ENCODE peak calls at places on chromosome 12, in nine cellular contexts. E, H, B, S, I, Q, X, O and G are unnamed samples.

GRCh38 chr12:92603741-92604432 is 98.9 kb upstream of the PLEKHG7 start:
- DNase-seq in Q (no peak), E (no peak), X (no peak), S (no peak), O (no peak), H (no peak), I (no peak), B (no peak), G (no peak)

GRCh38 chr12:131593411-131593810 is 117.5 kb upstream of the SFSWAP start:
- DNase-seq in Q (no peak), I (no peak), E (no peak), B (no peak), S (no peak), X (no peak), O (no peak), H (no peak), G (no peak)

GRCh38 chr12:61810486-61810885 is 449.7 kb upstream of the USP15 start:
- DNase-seq in O (no peak), S (no peak), E (no peak), B (no peak), X (no peak), H (no peak), I (no peak), Q (no peak), G (no peak)

GRCh38 chr12:91704446-91704845 is 441.2 kb downstream of the BTG1 start:
- DNase-seq in E (no peak), S (no peak), H (no peak), I (no peak), B (no peak), X (no peak), O (no peak), Q (no peak), G (no peak)

GRCh38 chr12:46473634-46474201 is 101.1 kb upstream of the SLC38A2 start:
- DNase-seq in E (peak; percentile 73), X (peak; percentile 85), H (no peak), B (peak; percentile 30), O (no peak), Q (peak; percentile 77), S (peak; percentile 57), I (peak; percentile 45), G (no peak)

GRCh38 chr12:65759735-65760134 is 64.5 kb upstream of the HMGA2 start:
- DNase-seq in Q (no peak), O (no peak), I (no peak), X (no peak), H (no peak), E (no peak), S (no peak), B (no peak), G (no peak)

GRCh38 chr12:119642986-119643385 is 24.9 kb upstream of the PRKAB1 start:
- DNase-seq in H (no peak), E (no peak), B (no peak), Q (no peak), O (peak; percentile 41), I (no peak), X (no peak), S (no peak), G (peak; percentile 76)

GRCh38 chr12:132248439-132249157 is 80.8 kb downstream of the GALNT9 start:
- DNase-seq in E (no peak), I (no peak), S (no peak), X (no peak), B (no peak), O (peak; percentile 26), Q (no peak), H (no peak), G (no peak)

GRCh38 chr12:56193025-56193578 is 3.8 kb upstream of the SMARCC2 start:
- DNase-seq in I (peak; percentile 25), B (peak; percentile 83), H (peak; percentile 80), Q (peak; percentile 82), O (peak; percentile 91), S (peak; percentile 97), E (no peak), X (peak; percentile 80), G (peak; percentile 74)

GRCh38 chr12:95996034-95996658 is at the start of gene HAL:
- DNase-seq in E (peak; percentile 67), X (no peak), O (no peak), I (no peak), S (no peak), Q (peak; percentile 80), B (no peak), H (no peak), G (no peak)

GRCh38 chr12:129186952-129187351 is 333.7 kb downstream of the GLT1D1 start:
- DNase-seq in S (no peak), Q (no peak), I (no peak), H (no peak), O (peak; percentile 18), E (no peak), X (no peak), B (peak; percentile 17), G (peak; percentile 69)

GRCh38 chr12:6122211-6122610 is 2.3 kb downstream of the VWF start:
- DNase-seq in I (no peak), E (no peak), Q (no peak), X (no peak), O (no peak), S (no peak), H (no peak), B (no peak), G (no peak)

GRCh38 chr12:89517648-89518047 is 6.9 kb downstream of the GALNT4 start:
- DNase-seq in O (no peak), Q (no peak), H (no peak), X (no peak), S (no peak), E (no peak), I (no peak), B (no peak), G (no peak)

GRCh38 chr12:32754101-32754500 is 1.6 kb downstream of the YARS2 start:
- DNase-seq in E (no peak), S (no peak), X (no peak), H (no peak), O (no peak), B (no peak), Q (no peak), I (no peak), G (no peak)

GRCh38 chr12:121792607-121793500 is 634 bp downstream of the RHOF start:
- DNase-seq in H (peak; percentile 64), Q (peak; percentile 67), S (no peak), X (peak; percentile 67), O (no peak), B (no peak), E (peak; percentile 84), I (no peak), G (peak; percentile 82)

GRCh38 chr12:25648460-25648859 is 95.4 kb upstream of the LMNTD1 start:
- DNase-seq in Q (no peak), H (no peak), E (no peak), S (no peak), B (no peak), O (peak; percentile 55), I (peak; percentile 22), X (peak; percentile 52), G (peak; percentile 35)

GRCh38 chr12:120321382-120322202 is 6.0 kb downstream of the PLA2G1B start:
- DNase-seq in X (peak; percentile 21), S (no peak), E (peak; percentile 74), Q (no peak), O (no peak), H (no peak), B (no peak), I (no peak), G (no peak)

GRCh38 chr12:15971211-15971610 is 60.1 kb downstream of the DERA start:
- DNase-seq in E (no peak), H (no peak), I (no peak), S (no peak), B (no peak), X (no peak), Q (no peak), O (no peak), G (no peak)

GRCh38 chr12:91954326-91954725 is 191.3 kb downstream of the BTG1 start:
- DNase-seq in S (no peak), I (no peak), X (no peak), B (no peak), H (no peak), Q (no peak), E (no peak), O (no peak), G (no peak)

GRCh38 chr12:124082676-124083075 is 109.7 kb downstream of the ZNF664 start:
- DNase-seq in B (no peak), O (no peak), E (no peak), Q (no peak), X (no peak), S (no peak), H (no peak), I (no peak), G (no peak)

GRCh38 chr12:110001596-110001995 is 2.4 kb downstream of the ANKRD13A start:
- DNase-seq in H (no peak), I (no peak), S (no peak), Q (no peak), B (no peak), O (no peak), X (no peak), E (no peak), G (no peak)

DNA sequence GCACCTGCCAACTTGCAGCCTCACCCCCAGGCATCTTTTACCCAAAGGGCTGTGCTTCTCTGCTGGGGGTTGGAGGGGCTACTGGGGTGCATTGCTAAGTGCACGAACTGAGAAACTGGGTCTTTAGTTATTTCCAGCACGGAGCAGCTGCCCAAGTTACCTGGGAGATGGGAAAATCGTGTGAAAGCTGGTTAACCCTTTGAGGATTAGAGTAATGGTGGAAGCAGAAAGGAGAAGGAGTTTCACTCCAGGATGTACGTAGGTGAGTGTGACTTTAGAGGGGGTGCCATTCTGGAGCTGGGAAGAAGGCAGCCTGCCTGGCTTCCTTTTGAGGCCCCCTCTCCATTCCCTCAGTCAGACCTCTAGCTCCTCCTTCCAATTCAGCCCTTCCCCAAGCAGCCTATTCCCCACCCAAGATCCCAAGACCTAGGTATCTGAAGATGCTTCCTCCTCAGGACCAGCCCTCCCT is 1.0 kb upstream of the ADCY6 start:
- DNase-seq in B (no peak), I (no peak), X (no peak), E (no peak), H (no peak), O (no peak), S (no peak), Q (no peak), G (peak; percentile 71)
- H3K4me3 ChIP-seq in B (no peak overlapping the region), I (peak overlapping the region; percentile 97), X (peak overlapping the region; percentile 93), E (peak overlapping the region; percentile 85), H (no peak overlapping the region), O (peak overlapping the region; percentile 96), S (peak overlapping the region; percentile 93), Q (peak overlapping the region; percentile 85), G (peak overlapping the region; percentile 80)

GRCh38 chr12:49643135-49643534 is 19.8 kb downstream of the PRPF40B start:
- DNase-seq in S (no peak), H (no peak), I (no peak), X (no peak), E (no peak), Q (no peak), B (no peak), O (no peak), G (no peak)
- H3K36me3 ChIP-seq in S (no peaks in the 10 kb centered on the region), H (peaks cover 19% of the 10 kb centered on the region), I (no peaks in the 10 kb centered on the region), X (peaks cover 8% of the 10 kb centered on the region), E (peaks cover 56% of the 10 kb centered on the region), Q (peaks cover 12% of the 10 kb centered on the region), B (peaks cover 42% of the 10 kb centered on the region), O (no peaks in the 10 kb centered on the region), G (peaks cover 35% of the 10 kb centered on the region)

GRCh38 chr12:111396726-111397445 is 8.8 kb upstream of the SH2B3 start:
- DNase-seq in B (peak; percentile 84), E (peak; percentile 94), I (peak; percentile 88), S (peak; percentile 68), H (peak; percentile 82), X (peak; percentile 93), O (peak; percentile 91), Q (peak; percentile 89), G (peak; percentile 97)
- H3K4me3 ChIP-seq in B (no peak overlapping the region), E (peak overlapping the region; percentile 25), I (peak overlapping the region; percentile 58), S (no peak overlapping the region), H (no peak overlapping the region), X (no peak overlapping the region), O (no peak overlapping the region), Q (peak overlapping the region; percentile 31), G (no peak overlapping the region)

GRCh38 chr12:115140981-115141380 is 457.0 kb upstream of the TBX3 start:
- DNase-seq in E (no peak), S (no peak), H (no peak), I (no peak), Q (no peak), O (peak; percentile 43), B (no peak), X (no peak), G (peak; percentile 47)
- H3K36me3 ChIP-seq in E (no peaks in the 10 kb centered on the region), S (no peaks in the 10 kb centered on the region), H (no peaks in the 10 kb centered on the region), I (no peaks in the 10 kb centered on the region), Q (no peaks in the 10 kb centered on the region), O (no peaks in the 10 kb centered on the region), B (no peaks in the 10 kb centered on the region), X (no peaks in the 10 kb centered on the region), G (no peaks in the 10 kb centered on the region)